ENCODE peak calls at places on chromosomes 4 and X, in five cellular contexts. L is fibroblast of pulmonary artery, X is aorta, I is colonic mucosa, J is neuronal stem cell. T is an unnamed sample.

GRCh38 chr4:147094228-147094627 is 148.6 kb upstream of the TTC29 start:
- DNase-seq in L (no peak), X (no peak), I (no peak), J (no peak), T (no peak)

GRCh38 chr4:79695848-79696247 is 287.8 kb upstream of the GK2 start:
- DNase-seq in L (no peak), X (no peak), I (no peak), J (no peak), T (no peak)

GRCh38 chr4:24662065-24662464 is 77.7 kb upstream of the DHX15 start:
- DNase-seq in L (no peak), X (no peak), I (no peak), J (no peak), T (no peak)

GRCh38 chr4:7855731-7856130 is 83.9 kb downstream of the AFAP1 start:
- DNase-seq in L (no peak), X (no peak), I (no peak), J (no peak), T (no peak)

GRCh38 chr4:110132822-110133719 is 65.3 kb downstream of the ELOVL6 start:
- DNase-seq in L (no peak), X (no peak), I (peak), J (no peak), T (no peak)

GRCh38 chr4:181301735-181302380 is 941.3 kb upstream of the TENM3 start:
- DNase-seq in L (peak), X (no peak), I (peak), J (no peak), T (peak)

GRCh38 chr4:792729-793108 is 33.2 kb downstream of the CPLX1 start:
- DNase-seq in L (no peak), X (no peak), I (no peak), J (no peak), T (no peak)

GRCh38 chr4:130131536-130131935 is 1035.6 kb downstream of the C4orf33 start:
- DNase-seq in L (no peak), X (no peak), I (no peak), J (no peak), T (no peak)

GRCh38 chr4:186627226-186627865 is 72.0 kb upstream of the MTNR1A start:
- DNase-seq in L (peak), X (no peak), I (no peak), J (no peak), T (no peak)

GRCh38 chrX:9327747-9328145 is 137.1 kb upstream of the TBL1X start:
- DNase-seq in L (peak), X (no peak), I (no peak), J (no peak), T (peak)

GRCh38 chrX:18890724-18891560 is 93.0 kb downstream of the PHKA2 start:
- DNase-seq in L (no peak), X (no peak), I (no peak), J (no peak), T (no peak)

GRCh38 chrX:15512401-15512965 is 11.9 kb downstream of the BMX start:
- DNase-seq in L (peak), X (no peak), I (no peak), J (no peak), T (no peak)

GRCh38 chr4:54281060-54281781 is 52.1 kb downstream of the PDGFRA start:
- DNase-seq in L (peak), X (peak), I (peak), J (no peak), T (peak)

GRCh38 chr4:57098945-57099344 is 11.2 kb downstream of the IGFBP7 start:
- DNase-seq in L (peak), X (no peak), I (no peak), J (no peak), T (peak)

DNA sequence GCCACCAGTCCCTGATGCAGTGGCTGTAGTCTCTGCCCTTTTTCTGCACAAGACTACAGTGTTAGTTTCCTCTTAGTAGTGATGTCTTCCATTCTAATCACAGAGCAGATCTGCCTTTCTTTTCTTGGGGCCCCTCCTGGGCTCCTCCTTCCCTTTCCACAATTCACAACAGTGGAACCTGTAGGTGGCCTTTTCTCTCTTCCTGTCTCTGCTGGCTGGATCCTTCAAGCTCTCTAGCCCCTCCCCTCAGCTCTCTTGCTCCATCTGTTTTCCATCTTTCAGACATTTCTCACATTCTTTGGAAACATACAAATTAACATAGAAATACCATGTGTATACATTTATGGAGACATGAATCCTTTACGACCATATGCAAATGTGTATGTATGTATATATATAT is 284 bp upstream of the SPIN2A start:
- DNase-seq in L (peak), X (no peak), I (no peak), J (no peak), T (no peak)
- H3K4me3 ChIP-seq in L (peak), X (no peak), I (no peak), J (peak), T (peak)

DNA sequence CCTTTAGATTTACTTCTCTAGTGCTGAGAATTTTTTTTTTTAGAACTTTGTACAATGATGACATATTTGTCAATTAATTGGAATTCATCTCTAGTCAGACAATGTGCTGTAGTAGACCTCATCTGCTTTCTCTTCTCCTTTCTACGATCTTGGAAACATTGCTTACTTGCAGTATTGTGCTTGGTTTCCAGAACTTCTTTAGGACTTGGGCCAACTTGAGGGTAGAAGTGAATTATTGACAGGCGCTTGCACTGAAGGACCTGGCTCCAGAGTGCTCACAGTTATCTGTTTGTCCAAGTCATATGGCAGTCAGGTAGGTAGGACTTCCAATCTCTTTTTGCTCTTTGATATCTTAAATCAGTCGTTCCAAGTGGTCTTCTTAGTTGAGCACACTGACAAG is 39.6 kb downstream of the FNIP2 start:
- DNase-seq in L (no peak), X (no peak), I (no peak), J (no peak), T (no peak)
- H3K4me3 ChIP-seq in L (no peak), X (no peak), I (no peak), J (no peak), T (peak)

GRCh38 chr4:89306486-89307184 is 965 bp downstream of the GPRIN3 start:
- DNase-seq in L (no peak), X (no peak), I (peak), J (no peak), T (no peak)
- H3K4me3 ChIP-seq in L (no peak), X (no peak), I (peak), J (no peak), T (peak)

DNA sequence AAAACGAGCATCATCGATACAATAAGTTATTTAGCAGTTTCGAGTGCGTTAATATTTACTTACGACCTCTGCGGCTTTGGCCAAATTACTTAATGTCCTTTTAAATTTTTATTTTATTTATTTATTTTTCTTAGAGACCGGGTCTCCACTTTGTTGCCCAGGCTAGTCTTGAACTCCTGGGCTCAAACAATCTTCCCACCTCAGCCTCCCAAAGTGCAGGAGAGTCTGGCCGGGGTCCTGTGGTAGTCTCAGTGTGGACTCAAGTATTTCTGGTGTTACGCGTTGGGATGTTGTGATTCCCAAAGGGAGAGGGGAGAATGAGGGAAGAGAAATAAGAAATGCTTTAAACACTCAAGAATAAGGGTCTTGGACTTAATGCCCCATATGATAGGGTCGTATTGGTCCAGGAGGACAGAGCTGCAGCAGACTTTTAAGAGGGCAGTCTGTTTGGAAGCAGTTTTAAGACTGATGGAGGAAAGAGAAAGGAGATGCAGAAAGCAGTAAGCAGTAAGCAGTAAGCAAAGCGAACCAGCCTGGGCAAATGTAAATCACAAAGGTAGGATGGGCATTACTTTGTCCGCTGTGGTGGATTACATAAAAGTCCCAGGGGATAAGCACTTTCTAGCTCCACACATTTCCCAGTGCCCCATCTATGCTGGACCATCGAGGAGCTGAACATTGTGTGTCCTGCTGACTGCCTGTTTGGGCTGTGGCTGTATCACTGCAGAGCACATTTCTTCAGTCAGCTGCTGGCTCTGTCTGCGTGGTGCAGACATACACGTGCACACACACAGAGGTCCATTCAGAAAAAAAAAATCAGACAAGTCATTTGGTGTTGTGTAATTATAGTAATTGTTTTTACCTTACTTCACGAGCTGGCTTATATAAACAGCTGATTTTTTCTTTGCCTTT is 767 bp upstream of the PDLIM3 start:
- DNase-seq in L (peak), X (peak), I (no peak), J (no peak), T (no peak)
- H3K4me3 ChIP-seq in L (peak), X (peak), I (peak), J (peak), T (peak)

DNA sequence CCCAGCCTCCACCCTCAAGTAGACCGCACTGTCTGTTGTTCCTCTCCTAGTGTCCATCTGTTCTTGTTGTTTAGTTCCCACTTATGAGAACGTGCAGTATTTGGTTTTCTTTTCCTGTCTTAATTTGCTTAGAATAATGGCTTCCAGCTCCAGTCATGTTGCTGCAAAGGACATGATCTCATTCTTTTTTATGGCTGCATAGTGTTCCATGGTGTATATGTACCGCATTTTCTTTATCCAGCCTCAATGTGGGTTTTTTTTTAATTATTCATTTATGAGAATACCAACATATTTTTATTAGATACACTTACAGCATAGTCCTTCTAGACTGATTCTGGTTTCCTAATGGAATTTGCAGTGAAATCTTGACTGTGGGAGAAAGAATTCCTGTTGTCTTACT is 1.3 kb downstream of the VMA21 start:
- DNase-seq in L (no peak), X (no peak), I (no peak), J (no peak), T (no peak)
- H3K4me3 ChIP-seq in L (peak), X (no peak), I (no peak), J (peak), T (no peak)

GRCh38 chr4:150224896-150225591 is 146.8 kb downstream of the DCLK2 start:
- DNase-seq in L (peak), X (no peak), I (no peak), J (no peak), T (no peak)
- H3K4me3 ChIP-seq in L (no peak), X (no peak), I (no peak), J (no peak), T (no peak)

GRCh38 chrX:118211891-118212816 is 95.5 kb upstream of the KLHL13 start:
- DNase-seq in L (no peak), X (no peak), I (no peak), J (no peak), T (no peak)

GRCh38 chrX:118216086-118216485 is 99.5 kb upstream of the KLHL13 start:
- DNase-seq in L (peak), X (no peak), I (no peak), J (no peak), T (no peak)

GRCh38 chrX:118215346-118215745 is 98.7 kb upstream of the KLHL13 start:
- DNase-seq in L (no peak), X (no peak), I (no peak), J (no peak), T (no peak)

GRCh38 chrX:118216488-118216887 is 99.9 kb upstream of the KLHL13 start:
- DNase-seq in L (no peak), X (no peak), I (peak), J (no peak), T (no peak)

GRCh38 chrX:118212817-118213183 is 96.2 kb upstream of the KLHL13 start:
- DNase-seq in L (no peak), X (no peak), I (no peak), J (no peak), T (no peak)
- H3K4me3 ChIP-seq in L (no peak), X (no peak), I (no peak), J (no peak), T (no peak)

DNA sequence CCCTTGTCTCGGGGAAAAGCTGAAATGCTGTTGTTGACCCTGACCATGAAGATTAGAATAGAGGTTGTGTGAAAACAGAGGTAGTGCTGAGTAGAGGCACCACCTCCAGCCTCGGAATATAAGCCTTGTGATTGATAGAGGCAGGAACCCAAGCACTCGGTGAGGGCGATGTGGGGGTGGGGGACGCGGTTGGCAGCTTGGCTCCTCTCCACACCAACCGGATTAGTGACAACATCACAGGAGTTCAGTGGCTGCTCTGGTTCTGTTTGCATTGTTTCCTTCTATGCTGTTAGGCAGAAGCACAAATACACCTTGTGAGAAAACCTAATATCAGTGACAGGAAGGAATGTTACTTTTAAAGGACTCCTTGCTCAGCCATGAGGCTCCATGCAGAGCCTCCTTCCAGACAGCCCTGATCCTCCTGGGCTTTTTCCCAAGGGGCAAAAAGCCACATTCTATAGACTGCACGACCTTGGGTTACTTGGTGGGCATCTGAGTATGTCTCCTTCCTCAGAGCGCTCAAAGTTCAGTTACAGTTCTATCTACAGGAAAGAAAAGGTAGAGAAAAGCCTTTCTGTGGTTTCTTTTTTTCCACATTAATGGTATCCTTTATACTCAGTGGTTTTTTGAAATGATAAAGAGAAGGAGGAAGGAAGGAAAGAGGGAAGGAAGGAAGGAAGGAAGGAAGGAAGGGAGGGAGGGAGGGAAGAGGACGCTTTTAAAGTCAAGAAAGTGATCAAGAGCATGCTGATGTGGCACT is 150.4 kb upstream of the NOCT start:
- DNase-seq in L (no peak), X (no peak), I (no peak), J (no peak), T (peak)
- H3K4me3 ChIP-seq in L (no peak), X (no peak), I (no peak), J (no peak), T (no peak)

GRCh38 chr4:2794707-2795557 is 2.0 kb downstream of the SH3BP2 start:
- DNase-seq in L (peak), X (peak), I (peak), J (no peak), T (no peak)
- H3K4me3 ChIP-seq in L (peak), X (no peak), I (peak), J (no peak), T (no peak)

T was measured in retinal pigment epithelial cell.